ENCODE peak calls at places on chromosomes 3 and 15, in seven cellular contexts. One of them, this sample, is unnamed.

GRCh38 chr3:50260027-50260941 is 8.7 kb upstream of the SEMA3B start:
- DNase-seq in ACHN: peak
- DNase-seq in nucleus accumbens: peak
- DNase-seq in smooth muscle cell of the brain vasculature: no peak
- DNase-seq in non-pigmented ciliary epithelial cell: no peak
- DNase-seq in NCI-H2227 treated with DMSO at 0.1 percent for 48 hours: peak
- DNase-seq in kidney tubule cell: peak
- DNase-seq in this sample: peak

GRCh38 chr3:102225407-102226132 is 209.2 kb upstream of the ZPLD1 start:
- DNase-seq in ACHN: peak
- DNase-seq in nucleus accumbens: no peak
- DNase-seq in smooth muscle cell of the brain vasculature: peak
- DNase-seq in non-pigmented ciliary epithelial cell: peak
- DNase-seq in NCI-H2227 treated with DMSO at 0.1 percent for 48 hours: peak
- DNase-seq in kidney tubule cell: peak
- DNase-seq in this sample: no peak

GRCh38 chr15:67242665-67243064 is 11.8 kb downstream of the AAGAB start:
- DNase-seq in ACHN: no peak
- DNase-seq in nucleus accumbens: no peak
- DNase-seq in smooth muscle cell of the brain vasculature: no peak
- DNase-seq in non-pigmented ciliary epithelial cell: no peak
- DNase-seq in NCI-H2227 treated with DMSO at 0.1 percent for 48 hours: no peak
- DNase-seq in kidney tubule cell: no peak
- DNase-seq in this sample: no peak

GRCh38 chr3:128505771-128506170 is 12.8 kb upstream of the GATA2 start:
- DNase-seq in ACHN: no peak
- DNase-seq in nucleus accumbens: no peak
- DNase-seq in smooth muscle cell of the brain vasculature: no peak
- DNase-seq in non-pigmented ciliary epithelial cell: no peak
- DNase-seq in NCI-H2227 treated with DMSO at 0.1 percent for 48 hours: no peak
- DNase-seq in kidney tubule cell: peak
- DNase-seq in this sample: no peak

GRCh38 chr15:101131489-101132389 is 120.1 kb downstream of the CHSY1 start:
- DNase-seq in ACHN: no peak
- DNase-seq in nucleus accumbens: no peak
- DNase-seq in smooth muscle cell of the brain vasculature: no peak
- DNase-seq in non-pigmented ciliary epithelial cell: no peak
- DNase-seq in NCI-H2227 treated with DMSO at 0.1 percent for 48 hours: no peak
- DNase-seq in kidney tubule cell: no peak
- DNase-seq in this sample: no peak

GRCh38 chr3:190883973-190884832 is 21.7 kb upstream of the GMNC start:
- DNase-seq in ACHN: peak
- DNase-seq in nucleus accumbens: no peak
- DNase-seq in smooth muscle cell of the brain vasculature: peak
- DNase-seq in non-pigmented ciliary epithelial cell: peak
- DNase-seq in NCI-H2227 treated with DMSO at 0.1 percent for 48 hours: no peak
- DNase-seq in kidney tubule cell: peak
- DNase-seq in this sample: no peak

GRCh38 chr15:64912379-64912778 is 677 bp downstream of the ANKDD1A start:
- DNase-seq in ACHN: no peak
- DNase-seq in nucleus accumbens: no peak
- DNase-seq in smooth muscle cell of the brain vasculature: no peak
- DNase-seq in non-pigmented ciliary epithelial cell: no peak
- DNase-seq in NCI-H2227 treated with DMSO at 0.1 percent for 48 hours: no peak
- DNase-seq in kidney tubule cell: no peak
- DNase-seq in this sample: peak

GRCh38 chr3:58117561-58118305 is 93.0 kb downstream of the DNASE1L3 start:
- DNase-seq in ACHN: no peak
- DNase-seq in nucleus accumbens: no peak
- DNase-seq in smooth muscle cell of the brain vasculature: peak
- DNase-seq in non-pigmented ciliary epithelial cell: no peak
- DNase-seq in NCI-H2227 treated with DMSO at 0.1 percent for 48 hours: no peak
- DNase-seq in kidney tubule cell: peak
- DNase-seq in this sample: peak

GRCh38 chr3:76096836-76097587 is 311.7 kb upstream of the ZNF717 start:
- DNase-seq in ACHN: no peak
- DNase-seq in nucleus accumbens: no peak
- DNase-seq in smooth muscle cell of the brain vasculature: no peak
- DNase-seq in non-pigmented ciliary epithelial cell: no peak
- DNase-seq in NCI-H2227 treated with DMSO at 0.1 percent for 48 hours: no peak
- DNase-seq in kidney tubule cell: no peak
- DNase-seq in this sample: no peak

GRCh38 chr15:100211855-100212850 is 129.6 kb downstream of the ADAMTS17 start:
- DNase-seq in ACHN: no peak
- DNase-seq in nucleus accumbens: no peak
- DNase-seq in smooth muscle cell of the brain vasculature: no peak
- DNase-seq in non-pigmented ciliary epithelial cell: no peak
- DNase-seq in NCI-H2227 treated with DMSO at 0.1 percent for 48 hours: no peak
- DNase-seq in kidney tubule cell: peak
- DNase-seq in this sample: peak

GRCh38 chr3:43411429-43411828 is 125.1 kb downstream of the SNRK start:
- DNase-seq in ACHN: no peak
- DNase-seq in nucleus accumbens: no peak
- DNase-seq in smooth muscle cell of the brain vasculature: no peak
- DNase-seq in non-pigmented ciliary epithelial cell: no peak
- DNase-seq in NCI-H2227 treated with DMSO at 0.1 percent for 48 hours: no peak
- DNase-seq in kidney tubule cell: no peak
- DNase-seq in this sample: no peak

GRCh38 chr3:16350041-16350952 is 85.3 kb downstream of the OXNAD1 start:
- DNase-seq in ACHN: no peak
- DNase-seq in nucleus accumbens: no peak
- DNase-seq in smooth muscle cell of the brain vasculature: peak
- DNase-seq in non-pigmented ciliary epithelial cell: no peak
- DNase-seq in NCI-H2227 treated with DMSO at 0.1 percent for 48 hours: no peak
- DNase-seq in kidney tubule cell: peak
- DNase-seq in this sample: no peak

GRCh38 chr15:75704263-75704615 is 8.4 kb downstream of the CSPG4 start:
- DNase-seq in ACHN: no peak
- DNase-seq in nucleus accumbens: no peak
- DNase-seq in smooth muscle cell of the brain vasculature: no peak
- DNase-seq in non-pigmented ciliary epithelial cell: no peak
- DNase-seq in NCI-H2227 treated with DMSO at 0.1 percent for 48 hours: no peak
- DNase-seq in kidney tubule cell: no peak
- DNase-seq in this sample: no peak

GRCh38 chr15:28021281-28022039 is 77.7 kb downstream of the OCA2 start:
- DNase-seq in ACHN: peak
- DNase-seq in nucleus accumbens: peak
- DNase-seq in smooth muscle cell of the brain vasculature: peak
- DNase-seq in non-pigmented ciliary epithelial cell: peak
- DNase-seq in NCI-H2227 treated with DMSO at 0.1 percent for 48 hours: peak
- DNase-seq in kidney tubule cell: peak
- DNase-seq in this sample: peak

GRCh38 chr3:184465883-184466412 is 86.1 kb downstream of the CHRD start:
- DNase-seq in ACHN: no peak
- DNase-seq in nucleus accumbens: no peak
- DNase-seq in smooth muscle cell of the brain vasculature: no peak
- DNase-seq in non-pigmented ciliary epithelial cell: no peak
- DNase-seq in NCI-H2227 treated with DMSO at 0.1 percent for 48 hours: no peak
- DNase-seq in kidney tubule cell: no peak
- DNase-seq in this sample: no peak

GRCh38 chr3:16136042-16136441 is 38.4 kb upstream of the GALNT15 start:
- DNase-seq in ACHN: no peak
- DNase-seq in nucleus accumbens: no peak
- DNase-seq in smooth muscle cell of the brain vasculature: no peak
- DNase-seq in non-pigmented ciliary epithelial cell: no peak
- DNase-seq in NCI-H2227 treated with DMSO at 0.1 percent for 48 hours: no peak
- DNase-seq in kidney tubule cell: no peak
- DNase-seq in this sample: no peak

GRCh38 chr15:80202641-80203360 is 49.2 kb downstream of the CTXND1 start:
- DNase-seq in ACHN: no peak
- DNase-seq in nucleus accumbens: no peak
- DNase-seq in smooth muscle cell of the brain vasculature: no peak
- DNase-seq in non-pigmented ciliary epithelial cell: no peak
- DNase-seq in NCI-H2227 treated with DMSO at 0.1 percent for 48 hours: no peak
- DNase-seq in kidney tubule cell: peak
- DNase-seq in this sample: no peak

GRCh38 chr3:126679831-126680677 is 24.0 kb upstream of the CHCHD6 start:
- DNase-seq in ACHN: no peak
- DNase-seq in nucleus accumbens: no peak
- DNase-seq in smooth muscle cell of the brain vasculature: no peak
- DNase-seq in non-pigmented ciliary epithelial cell: no peak
- DNase-seq in NCI-H2227 treated with DMSO at 0.1 percent for 48 hours: no peak
- DNase-seq in kidney tubule cell: no peak
- DNase-seq in this sample: no peak

GRCh38 chr3:79268422-79268821 is 499.4 kb downstream of the ROBO1 start:
- DNase-seq in ACHN: no peak
- DNase-seq in nucleus accumbens: no peak
- DNase-seq in smooth muscle cell of the brain vasculature: no peak
- DNase-seq in non-pigmented ciliary epithelial cell: no peak
- DNase-seq in NCI-H2227 treated with DMSO at 0.1 percent for 48 hours: no peak
- DNase-seq in kidney tubule cell: no peak
- DNase-seq in this sample: no peak

GRCh38 chr3:33211444-33211843 is 7.2 kb downstream of the SUSD5 start:
- DNase-seq in ACHN: peak
- DNase-seq in nucleus accumbens: no peak
- DNase-seq in smooth muscle cell of the brain vasculature: peak
- DNase-seq in non-pigmented ciliary epithelial cell: peak
- DNase-seq in NCI-H2227 treated with DMSO at 0.1 percent for 48 hours: no peak
- DNase-seq in kidney tubule cell: peak
- DNase-seq in this sample: no peak

GRCh38 chr3:78277793-78278192 is 1237.9 kb downstream of the ROBO2 start:
- DNase-seq in ACHN: no peak
- DNase-seq in nucleus accumbens: no peak
- DNase-seq in smooth muscle cell of the brain vasculature: no peak
- DNase-seq in non-pigmented ciliary epithelial cell: no peak
- DNase-seq in NCI-H2227 treated with DMSO at 0.1 percent for 48 hours: no peak
- DNase-seq in kidney tubule cell: no peak
- DNase-seq in this sample: no peak

This sample was measured in posterior vena cava.